ENCODE peak calls at places on chromosomes 6 and 20, in four cellular contexts. W, G, O and H are unnamed samples.

GRCh38 chr6:76984572-76984971 is 478.7 kb downstream of the HTR1B start:
- DNase-seq in G (no peak), W (no peak), O (no peak), H (no peak)

GRCh38 chr6:25815194-25815593 is 16.7 kb downstream of the SLC17A1 start:
- DNase-seq in O (no peak), W (no peak), G (no peak), H (no peak)

GRCh38 chr20:46400828-46401477 is 5.5 kb downstream of the ELMO2 start:
- DNase-seq in W (no peak), O (no peak), G (no peak), H (no peak)

GRCh38 chr6:154591220-154591619 is 80.7 kb upstream of the CNKSR3 start:
- DNase-seq in W (no peak), O (no peak), G (no peak), H (no peak)

GRCh38 chr6:157759028-157759427 is 64.0 kb upstream of the SNX9 start:
- DNase-seq in W (no peak), O (no peak), G (no peak), H (no peak)

GRCh38 chr20:2701671-2702081 is 9.1 kb downstream of the EBF4 start:
- DNase-seq in G (no peak), W (no peak), O (no peak), H (no peak)

GRCh38 chr20:16975682-16976081 is 227.5 kb downstream of the OTOR start:
- DNase-seq in O (no peak), G (no peak), W (no peak), H (no peak)

GRCh38 chr6:132713355-132714134 is at the start of gene VNN1:
- DNase-seq in G (no peak), W (no peak), O (peak; percentile 33), H (peak; percentile 38)

GRCh38 chr6:148794797-148795196 is 48.0 kb downstream of the UST start:
- DNase-seq in G (no peak), O (no peak), W (no peak), H (no peak)

GRCh38 chr6:90088009-90088408 is 193.7 kb downstream of the GJA10 start:
- DNase-seq in W (no peak), O (no peak), G (no peak), H (no peak)

GRCh38 chr20:62875419-62876355 is 14.1 kb upstream of the TCFL5 start:
- DNase-seq in G (peak; percentile 76), W (peak; percentile 95), O (peak; percentile 88), H (peak; percentile 83)

GRCh38 chr6:10528170-10528981 is 7.2 kb downstream of the GCNT2 start:
- DNase-seq in W (no peak), O (no peak), G (peak; percentile 74), H (no peak)

GRCh38 chr20:33516882-33517281 is 27.0 kb downstream of the CBFA2T2 start:
- DNase-seq in G (no peak), W (no peak), O (no peak), H (no peak)

GRCh38 chr20:43746344-43747137 is 19.7 kb upstream of the GTSF1L start:
- DNase-seq in O (no peak), W (peak; percentile 82), G (no peak), H (no peak)

GRCh38 chr6:81534934-81535465 is 217.5 kb downstream of the TENT5A start:
- DNase-seq in O (no peak), W (no peak), G (no peak), H (no peak)

GRCh38 chr20:53608456-53609413 is 15.1 kb upstream of the ZNF217 start:
- DNase-seq in G (peak; percentile 29), O (no peak), W (no peak), H (peak; percentile 46)

GRCh38 chr6:13014551-13015378 is 298.2 kb downstream of the PHACTR1 start:
- DNase-seq in W (no peak), G (no peak), O (peak; percentile 48), H (peak; percentile 22)

GRCh38 chr6:106608080-106608668 is 21.1 kb downstream of the RTN4IP1 start:
- DNase-seq in W (peak; percentile 43), G (no peak), O (no peak), H (no peak)

GRCh38 chr6:13742961-13743735 is 31.5 kb upstream of the RANBP9 start:
- DNase-seq in O (no peak), W (no peak), G (no peak), H (peak; percentile 50)

GRCh38 chr6:9428416-9429172 is 986.3 kb downstream of the TFAP2A start:
- DNase-seq in W (no peak), G (no peak), O (no peak), H (no peak)

GRCh38 chr6:5167501-5167900 is 82.4 kb downstream of the PPP1R3G start:
- DNase-seq in W (no peak), O (no peak), G (no peak), H (no peak)

GRCh38 chr6:37669887-37670437 is 27.7 kb downstream of the MDGA1 start:
- DNase-seq in W (no peak), O (no peak), G (no peak), H (no peak)

GRCh38 chr6:127013865-127014264 is 104.6 kb upstream of the RSPO3 start:
- DNase-seq in W (no peak), O (no peak), G (no peak), H (no peak)

GRCh38 chr6:139394027-139394649 is 19.7 kb upstream of the CITED2 start:
- DNase-seq in G (no peak), W (no peak), O (no peak), H (no peak)

GRCh38 chr20:26163890-26164289 is 467.2 kb upstream of the ZNF337 start:
- DNase-seq in W (no peak), G (no peak), O (no peak), H (no peak)

GRCh38 chr6:143822584-143823024 is 20.5 kb upstream of the LTV1 start:
- DNase-seq in W (no peak), G (peak; percentile 35), O (no peak), H (no peak)

GRCh38 chr20:37095108-37095608 is 639 bp downstream of the RBL1 start:
- DNase-seq in W (peak; percentile 16), G (no peak), O (no peak), H (no peak)

GRCh38 chr6:169215201-169215661 is 38.4 kb downstream of the THBS2 start:
- DNase-seq in W (no peak), G (no peak), O (no peak), H (no peak)

GRCh38 chr6:163085861-163086562 is 328.5 kb upstream of the QKI start:
- DNase-seq in G (no peak), W (no peak), O (no peak), H (no peak)

GRCh38 chr6:63731946-63732735 is 96.5 kb downstream of the PHF3 start:
- DNase-seq in W (no peak), G (no peak), O (no peak), H (no peak)

GRCh38 chr20:43765933-43766332 is 39.1 kb upstream of the GTSF1L start:
- DNase-seq in G (no peak), W (no peak), O (no peak), H (no peak)

DNA sequence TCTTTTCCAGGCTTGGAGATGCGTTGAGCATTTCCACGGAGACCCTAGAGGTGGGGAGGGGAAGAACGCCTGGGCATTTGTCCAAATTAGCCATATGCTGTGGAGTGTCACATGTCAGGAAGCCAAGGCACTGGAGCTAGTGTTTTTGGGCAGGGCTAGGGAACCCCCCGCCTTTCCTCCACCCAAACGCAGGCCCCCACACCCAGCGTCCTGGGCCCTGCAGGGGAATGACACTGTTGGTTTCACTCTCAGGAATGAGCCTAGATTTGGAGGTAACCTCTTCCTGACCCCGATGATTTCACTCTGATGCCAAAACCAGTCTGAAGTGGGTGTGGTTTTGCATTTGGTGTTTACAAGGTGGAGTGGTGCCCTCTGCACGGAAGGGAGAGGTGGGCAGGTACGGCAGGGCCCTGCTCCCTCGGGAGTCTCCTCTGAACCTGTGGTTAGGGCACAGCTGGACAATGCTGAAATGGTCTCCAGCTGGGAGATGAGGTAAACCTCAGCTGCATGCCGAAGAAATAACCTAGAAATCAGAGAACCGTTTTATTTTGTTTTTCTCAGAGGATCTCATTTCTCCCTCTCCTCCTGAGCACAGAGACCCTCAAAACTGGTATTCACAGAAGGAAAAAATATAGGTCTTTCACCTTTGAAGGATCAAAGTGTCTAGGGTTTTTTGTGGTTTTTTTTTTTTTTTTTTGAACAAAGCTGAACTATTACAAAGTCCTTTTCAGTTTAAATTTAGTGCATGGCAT is 29.6 kb downstream of the MTHFD1L start:
- DNase-seq in W (peak; percentile 76), G (no peak), O (no peak), H (no peak)
- TF ChIP-seq CTCF in W (peak; percentile 40), G (no peak), O (no peak), H (no peak)

GRCh38 chr6:141484726-141485125 is 648.0 kb upstream of the GJE1 start:
- DNase-seq in O (no peak), G (no peak), W (no peak), H (no peak)
- H3K4me1 ChIP-seq in O (peaks cover 18% of the 10 kb centered on the region), G (no peaks in the 10 kb centered on the region), W (no peaks in the 10 kb centered on the region), H (no peaks in the 10 kb centered on the region)

GRCh38 chr6:42428326-42429041 is 23.2 kb downstream of the TRERF1 start:
- DNase-seq in W (no peak), O (peak; percentile 76), G (no peak), H (no peak)
- TF ChIP-seq CTCF in W (no peak), O (no peak), G (no peak), H (no peak)

DNA sequence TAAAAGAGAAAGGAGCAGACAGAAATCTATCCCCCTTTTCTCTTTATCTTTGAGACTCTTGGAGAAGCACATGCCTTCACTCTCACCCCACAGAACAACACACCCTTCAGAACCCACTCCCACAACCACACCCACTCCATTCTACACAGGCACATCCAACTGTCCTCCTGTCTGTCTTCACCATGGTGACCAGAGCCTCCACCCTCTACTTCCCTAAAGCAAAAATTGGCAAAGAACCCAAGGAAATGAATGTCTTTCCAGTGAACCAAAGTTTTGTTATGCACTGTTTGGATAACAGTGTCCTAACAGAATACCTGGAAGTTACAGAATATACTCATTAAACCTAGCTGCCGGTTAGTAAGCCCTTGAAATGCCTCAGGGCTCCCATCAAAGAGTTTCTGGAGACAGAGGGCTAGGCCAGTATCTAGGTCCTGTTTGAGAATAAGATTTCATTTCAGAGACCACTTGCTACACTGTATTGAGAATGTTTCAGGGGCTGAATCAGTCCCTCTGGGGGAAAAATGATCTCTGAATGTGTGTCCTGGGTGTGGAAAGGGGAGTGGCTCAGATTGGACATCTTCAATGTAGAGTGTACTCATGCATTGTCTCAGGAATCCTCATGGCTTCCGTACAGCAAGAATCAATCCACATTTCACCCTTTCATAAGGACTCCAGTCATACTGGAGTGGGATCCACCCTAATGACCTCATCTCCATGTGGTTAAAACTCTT is 101.1 kb downstream of the LY86 start:
- DNase-seq in O (peak; percentile 56), G (no peak), W (no peak), H (no peak)
- H3K4me1 ChIP-seq in O (peaks cover 44% of the 10 kb centered on the region), G (peaks cover 48% of the 10 kb centered on the region), W (peaks cover 9% of the 10 kb centered on the region), H (peaks cover 17% of the 10 kb centered on the region)

GRCh38 chr6:150659046-150659763 is 59.5 kb downstream of the PLEKHG1 start:
- DNase-seq in O (no peak), G (peak; percentile 75), W (peak; percentile 39), H (no peak)

GRCh38 chr6:150664091-150664490 is 64.4 kb downstream of the PLEKHG1 start:
- DNase-seq in O (no peak), W (no peak), G (no peak), H (no peak)

GRCh38 chr6:150666071-150666470 is 66.4 kb downstream of the PLEKHG1 start:
- DNase-seq in G (no peak), W (no peak), O (peak; percentile 34), H (no peak)

GRCh38 chr6:150662814-150663213 is 63.1 kb downstream of the PLEKHG1 start:
- DNase-seq in G (no peak), W (no peak), O (no peak), H (no peak)

GRCh38 chr6:150661608-150662007 is 61.9 kb downstream of the PLEKHG1 start:
- DNase-seq in W (no peak), O (no peak), G (no peak), H (no peak)
- TF ChIP-seq CTCF in W (no peak), O (no peak), G (no peak), H (no peak)